ENCODE peak calls at places on chromosome 6, in eight cellular contexts. One of them, this sample, is unnamed.

GRCh38 chr6:138557147-138557546 is 57.9 kb upstream of the NHSL1 start:
- DNase-seq in T-helper 2 cell: no peak
- DNase-seq in H9: no peak
- DNase-seq in BE2C: no peak
- DNase-seq in CD8-positive, alpha-beta T cell: no peak
- DNase-seq in glutamatergic neuron: no peak
- DNase-seq in Right ventricle myocardium superior: no peak
- DNase-seq in NAMALWA: no peak
- DNase-seq in this sample: no peak

GRCh38 chr6:116969211-116969863 is 92.3 kb downstream of the RFX6 start:
- DNase-seq in Right ventricle myocardium superior: no peak
- DNase-seq in BE2C: peak
- DNase-seq in NAMALWA: peak
- DNase-seq in T-helper 2 cell: no peak
- DNase-seq in glutamatergic neuron: no peak
- DNase-seq in CD8-positive, alpha-beta T cell: no peak
- DNase-seq in H9: no peak
- DNase-seq in this sample: no peak

GRCh38 chr6:53095716-53096115 is 30.5 kb downstream of the FBXO9 start:
- DNase-seq in H9: no peak
- DNase-seq in glutamatergic neuron: no peak
- DNase-seq in Right ventricle myocardium superior: no peak
- DNase-seq in CD8-positive, alpha-beta T cell: no peak
- DNase-seq in BE2C: no peak
- DNase-seq in T-helper 2 cell: no peak
- DNase-seq in NAMALWA: no peak
- DNase-seq in this sample: no peak

GRCh38 chr6:56693246-56693607 is 50.5 kb upstream of the DST start:
- DNase-seq in CD8-positive, alpha-beta T cell: no peak
- DNase-seq in BE2C: no peak
- DNase-seq in glutamatergic neuron: no peak
- DNase-seq in T-helper 2 cell: no peak
- DNase-seq in NAMALWA: no peak
- DNase-seq in H9: no peak
- DNase-seq in Right ventricle myocardium superior: peak
- DNase-seq in this sample: no peak

GRCh38 chr6:138307816-138308727 is 69.6 kb upstream of the SMIM28 start:
- DNase-seq in T-helper 2 cell: no peak
- DNase-seq in CD8-positive, alpha-beta T cell: no peak
- DNase-seq in NAMALWA: no peak
- DNase-seq in BE2C: peak
- DNase-seq in glutamatergic neuron: no peak
- DNase-seq in H9: no peak
- DNase-seq in Right ventricle myocardium superior: peak
- DNase-seq in this sample: no peak

GRCh38 chr6:114747995-114748625 is 405.3 kb upstream of the HS3ST5 start:
- DNase-seq in NAMALWA: peak
- DNase-seq in Right ventricle myocardium superior: no peak
- DNase-seq in H9: no peak
- DNase-seq in BE2C: peak
- DNase-seq in CD8-positive, alpha-beta T cell: no peak
- DNase-seq in T-helper 2 cell: no peak
- DNase-seq in glutamatergic neuron: peak
- DNase-seq in this sample: no peak

GRCh38 chr6:41255638-41256246 is 27.6 kb downstream of the TREML4 start:
- DNase-seq in T-helper 2 cell: no peak
- DNase-seq in Right ventricle myocardium superior: no peak
- DNase-seq in glutamatergic neuron: no peak
- DNase-seq in NAMALWA: no peak
- DNase-seq in CD8-positive, alpha-beta T cell: no peak
- DNase-seq in H9: no peak
- DNase-seq in BE2C: no peak
- DNase-seq in this sample: no peak

GRCh38 chr6:42042108-42042507 is 8.2 kb upstream of the TAF8 start:
- DNase-seq in glutamatergic neuron: no peak
- DNase-seq in BE2C: no peak
- DNase-seq in CD8-positive, alpha-beta T cell: no peak
- DNase-seq in NAMALWA: no peak
- DNase-seq in Right ventricle myocardium superior: no peak
- DNase-seq in T-helper 2 cell: no peak
- DNase-seq in H9: no peak
- DNase-seq in this sample: no peak

GRCh38 chr6:169723200-169723909 is 945 bp downstream of the PHF10 start:
- DNase-seq in T-helper 2 cell: peak
- DNase-seq in NAMALWA: peak
- DNase-seq in CD8-positive, alpha-beta T cell: peak
- DNase-seq in H9: peak
- DNase-seq in glutamatergic neuron: peak
- DNase-seq in Right ventricle myocardium superior: peak
- DNase-seq in BE2C: peak
- DNase-seq in this sample: no peak

GRCh38 chr6:2190661-2191389 is 54.6 kb downstream of the GMDS start:
- DNase-seq in T-helper 2 cell: no peak
- DNase-seq in glutamatergic neuron: no peak
- DNase-seq in NAMALWA: no peak
- DNase-seq in H9: no peak
- DNase-seq in CD8-positive, alpha-beta T cell: no peak
- DNase-seq in Right ventricle myocardium superior: no peak
- DNase-seq in BE2C: peak
- DNase-seq in this sample: no peak

GRCh38 chr6:91213229-91213901 is 626.5 kb upstream of the MAP3K7 start:
- DNase-seq in NAMALWA: no peak
- DNase-seq in T-helper 2 cell: no peak
- DNase-seq in Right ventricle myocardium superior: no peak
- DNase-seq in glutamatergic neuron: no peak
- DNase-seq in H9: no peak
- DNase-seq in BE2C: no peak
- DNase-seq in CD8-positive, alpha-beta T cell: no peak
- DNase-seq in this sample: no peak

GRCh38 chr6:71028236-71028876 is 71.5 kb upstream of the B3GAT2 start:
- DNase-seq in H9: peak
- DNase-seq in T-helper 2 cell: no peak
- DNase-seq in BE2C: no peak
- DNase-seq in Right ventricle myocardium superior: no peak
- DNase-seq in CD8-positive, alpha-beta T cell: no peak
- DNase-seq in NAMALWA: no peak
- DNase-seq in glutamatergic neuron: no peak
- DNase-seq in this sample: no peak

GRCh38 chr6:3697609-3698008 is 53.9 kb downstream of the PXDC1 start:
- DNase-seq in H9: no peak
- DNase-seq in NAMALWA: no peak
- DNase-seq in BE2C: no peak
- DNase-seq in CD8-positive, alpha-beta T cell: no peak
- DNase-seq in T-helper 2 cell: no peak
- DNase-seq in glutamatergic neuron: no peak
- DNase-seq in Right ventricle myocardium superior: no peak
- DNase-seq in this sample: peak

GRCh38 chr6:27720607-27721580 is 191.3 kb downstream of the OR2B2 start:
- DNase-seq in T-helper 2 cell: no peak
- DNase-seq in Right ventricle myocardium superior: no peak
- DNase-seq in BE2C: peak
- DNase-seq in glutamatergic neuron: no peak
- DNase-seq in NAMALWA: no peak
- DNase-seq in H9: peak
- DNase-seq in CD8-positive, alpha-beta T cell: no peak
- DNase-seq in this sample: peak